ENCODE peak calls at places on chromosome 1, in six cellular contexts. O is NAMALWA, M is NCI-H1092, X is psoas muscle, K is NCI-H460, I is lower leg skin. R is an unnamed sample.

GRCh38 chr1:44842763-44843655 is at the start of gene PTCH2:
- DNase-seq in O (no peak), M (peak), X (peak), K (peak), I (no peak), R (peak)

GRCh38 chr1:58903450-58904298 is 119.8 kb upstream of the JUN start:
- DNase-seq in O (no peak), M (no peak), X (peak), K (peak), I (peak), R (peak)

GRCh38 chr1:165265196-165265838 is 91.2 kb downstream of the LMX1A start:
- DNase-seq in O (no peak), M (no peak), X (no peak), K (no peak), I (no peak), R (no peak)

GRCh38 chr1:6481820-6482471 is 9.5 kb downstream of the PLEKHG5 start:
- DNase-seq in O (no peak), M (no peak), X (no peak), K (no peak), I (no peak), R (no peak)

GRCh38 chr1:11434506-11434905 is 44.4 kb upstream of the DISP3 start:
- DNase-seq in O (peak), M (peak), X (no peak), K (no peak), I (no peak), R (no peak)

GRCh38 chr1:11070876-11071275 is 11.1 kb upstream of the SRM start:
- DNase-seq in O (no peak), M (no peak), X (peak), K (no peak), I (no peak), R (no peak)

GRCh38 chr1:187759934-187760333 is 931.2 kb downstream of the PLA2G4A start:
- DNase-seq in O (no peak), M (no peak), X (no peak), K (no peak), I (no peak), R (no peak)

GRCh38 chr1:117605164-117605810 is 561 bp upstream of the TENT5C start:
- DNase-seq in O (no peak), M (no peak), X (no peak), K (no peak), I (peak), R (no peak)

GRCh38 chr1:210483821-210484220 is 155.1 kb downstream of the HHAT start:
- DNase-seq in O (no peak), M (no peak), X (no peak), K (no peak), I (no peak), R (no peak)

GRCh38 chr1:66374561-66375111 is 159.3 kb upstream of the SGIP1 start:
- DNase-seq in O (peak), M (no peak), X (no peak), K (no peak), I (no peak), R (peak)

GRCh38 chr1:7374761-7375160 is 396.3 kb upstream of the VAMP3 start:
- DNase-seq in O (no peak), M (no peak), X (no peak), K (no peak), I (no peak), R (no peak)

GRCh38 chr1:51565009-51565408 is 45.9 kb upstream of the EPS15 start:
- DNase-seq in O (no peak), M (no peak), X (no peak), K (no peak), I (no peak), R (no peak)

GRCh38 chr1:65309317-65310077 is at the start of gene DNAJC6:
- DNase-seq in O (no peak), M (peak), X (peak), K (peak), I (no peak), R (peak)

GRCh38 chr1:234907585-234908457 is 220.8 kb downstream of the TOMM20 start:
- DNase-seq in O (no peak), M (no peak), X (no peak), K (no peak), I (no peak), R (no peak)